ENCODE peak calls at places on chromosome 6, in eight cellular contexts. B is neural crest cell, F is AG04449, D is cardiac muscle cell, G is foreskin fibroblast, O is omental fat pad, K is tibial nerve, V is endodermal cell. E is an unnamed sample.

GRCh38 chr6:155352812-155353211 is 38.5 kb upstream of the TFB1M start:
- DNase-seq in B (no peak), F (no peak), D (no peak), G (peak), O (no peak), K (no peak), V (no peak), E (no peak)

GRCh38 chr6:107305391-107305790 is 154.0 kb downstream of the PDSS2 start:
- DNase-seq in B (no peak), F (no peak), D (no peak), G (no peak), O (no peak), K (no peak), V (no peak), E (no peak)

GRCh38 chr6:39050453-39051112 is 2.0 kb downstream of the GLP1R start:
- DNase-seq in B (no peak), F (no peak), D (no peak), G (no peak), O (no peak), K (no peak), V (no peak), E (no peak)

GRCh38 chr6:113997106-113997505 is 26.2 kb upstream of the HDAC2 start:
- DNase-seq in B (no peak), F (peak), D (no peak), G (peak), O (no peak), K (no peak), V (no peak), E (no peak)

GRCh38 chr6:90217621-90218496 is 78.8 kb downstream of the BACH2 start:
- DNase-seq in B (peak), F (peak), D (peak), G (peak), O (peak), K (no peak), V (peak), E (peak)

GRCh38 chr6:42423244-42423643 is 28.5 kb downstream of the TRERF1 start:
- DNase-seq in B (no peak), F (no peak), D (no peak), G (no peak), O (no peak), K (no peak), V (no peak), E (no peak)

GRCh38 chr6:22062807-22063408 is 233.9 kb downstream of the PRL start:
- DNase-seq in B (no peak), F (no peak), D (no peak), G (no peak), O (no peak), K (peak), V (no peak), E (no peak)

GRCh38 chr6:41424370-41425058 is 89.1 kb downstream of the NCR2 start:
- DNase-seq in B (peak), F (peak), D (peak), G (peak), O (peak), K (peak), V (peak), E (peak)

GRCh38 chr6:20085817-20086216 is 126.5 kb downstream of the MBOAT1 start:
- DNase-seq in B (no peak), F (no peak), D (no peak), G (no peak), O (no peak), K (no peak), V (no peak), E (no peak)

GRCh38 chr6:11096109-11096508 is 2.5 kb downstream of the SMIM13 start:
- DNase-seq in B (no peak), F (no peak), D (peak), G (peak), O (no peak), K (no peak), V (peak), E (no peak)

GRCh38 chr6:77324851-77325250 is 138.4 kb downstream of the HTR1B start:
- DNase-seq in B (no peak), F (no peak), D (no peak), G (no peak), O (no peak), K (no peak), V (no peak), E (no peak)

GRCh38 chr6:72554203-72554564 is 67.7 kb upstream of the KCNQ5 start:
- DNase-seq in B (no peak), F (peak), D (no peak), G (peak), O (no peak), K (no peak), V (no peak), E (no peak)

GRCh38 chr6:44925100-44925739 is 402.9 kb upstream of the RUNX2 start:
- DNase-seq in B (no peak), F (no peak), D (peak), G (no peak), O (no peak), K (no peak), V (no peak), E (no peak)

GRCh38 chr6:20159781-20160540 is 52.3 kb downstream of the MBOAT1 start:
- DNase-seq in B (no peak), F (peak), D (no peak), G (peak), O (no peak), K (no peak), V (no peak), E (no peak)

GRCh38 chr6:5345324-5345723 is 84.0 kb downstream of the FARS2 start:
- DNase-seq in B (no peak), F (no peak), D (no peak), G (no peak), O (no peak), K (no peak), V (no peak), E (no peak)

GRCh38 chr6:109322825-109323580 is 59.3 kb downstream of the CD164 start:
- DNase-seq in B (no peak), F (no peak), D (no peak), G (no peak), O (no peak), K (no peak), V (no peak), E (no peak)

GRCh38 chr6:142900467-142900961 is 44.5 kb downstream of the HIVEP2 start:
- DNase-seq in B (no peak), F (no peak), D (no peak), G (no peak), O (no peak), K (no peak), V (no peak), E (no peak)

GRCh38 chr6:165685302-165685701 is 22.3 kb upstream of the PDE10A start:
- DNase-seq in B (no peak), F (no peak), D (no peak), G (no peak), O (no peak), K (no peak), V (no peak), E (no peak)

GRCh38 chr6:35448191-35448590 is 3.9 kb upstream of the FANCE start:
- DNase-seq in B (no peak), F (no peak), D (no peak), G (peak), O (no peak), K (no peak), V (no peak), E (no peak)

GRCh38 chr6:129490551-129491245 is 219.3 kb downstream of the ARHGAP18 start:
- DNase-seq in B (no peak), F (peak), D (no peak), G (peak), O (no peak), K (no peak), V (no peak), E (no peak)

GRCh38 chr6:27871919-27872633 is 40.1 kb downstream of the OR2B2 start:
- DNase-seq in B (peak), F (peak), D (peak), G (peak), O (no peak), K (no peak), V (peak), E (peak)

GRCh38 chr6:89120371-89120770 is 2.5 kb upstream of the SRSF12 start:
- DNase-seq in B (no peak), F (no peak), D (no peak), G (peak), O (no peak), K (no peak), V (no peak), E (no peak)

GRCh38 chr6:42402184-42402583 is 49.5 kb downstream of the TRERF1 start:
- DNase-seq in B (no peak), F (no peak), D (no peak), G (peak), O (no peak), K (no peak), V (no peak), E (no peak)

GRCh38 chr6:82045965-82046756 is 201.4 kb downstream of the IBTK start:
- DNase-seq in B (no peak), F (no peak), D (no peak), G (peak), O (no peak), K (no peak), V (no peak), E (no peak)

GRCh38 chr6:149362289-149362688 is 37.8 kb upstream of the SUMO4 start:
- DNase-seq in B (no peak), F (no peak), D (no peak), G (no peak), O (no peak), K (no peak), V (no peak), E (no peak)

GRCh38 chr6:139821669-139822223 is 447.3 kb upstream of the CITED2 start:
- DNase-seq in B (no peak), F (no peak), D (no peak), G (no peak), O (no peak), K (no peak), V (no peak), E (no peak)

GRCh38 chr6:28856617-28857000 is 67.2 kb downstream of the TRIM27 start:
- DNase-seq in B (no peak), F (no peak), D (no peak), G (no peak), O (no peak), K (no peak), V (no peak), E (no peak)

GRCh38 chr6:22653980-22654610 is 84.7 kb downstream of the HDGFL1 start:
- DNase-seq in B (no peak), F (no peak), D (no peak), G (no peak), O (no peak), K (no peak), V (no peak), E (no peak)

GRCh38 chr6:12291785-12292604 is 1.8 kb downstream of the EDN1 start:
- DNase-seq in B (no peak), F (no peak), D (no peak), G (peak), O (no peak), K (no peak), V (peak), E (no peak)
- TF ChIP-seq CTCF in B (no peak), F (peak), D (peak), G (peak), O (no peak), K (no peak), V (peak), E (peak)

DNA sequence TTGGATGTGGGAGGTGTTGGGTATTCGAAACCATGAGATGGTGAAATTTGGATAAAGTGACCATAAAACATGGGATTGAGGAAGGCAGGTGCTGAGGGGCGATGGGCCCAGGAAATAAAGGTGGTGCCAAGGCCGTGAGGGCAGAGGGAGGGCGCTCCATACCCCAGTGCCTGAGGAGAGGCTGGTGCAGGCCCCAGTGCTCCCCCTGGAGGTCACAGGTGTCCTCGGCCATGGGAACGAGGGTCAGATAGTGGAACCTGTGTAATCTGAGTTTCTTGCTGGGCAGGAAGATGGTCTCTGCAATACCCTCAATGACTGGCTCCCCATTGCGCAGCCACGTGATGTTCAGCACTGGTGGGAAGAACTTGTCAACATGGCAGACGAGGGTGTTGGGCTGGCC is 16.2 kb downstream of the HLA-DPB1 start:
- DNase-seq in B (no peak), F (no peak), D (peak), G (no peak), O (no peak), K (no peak), V (peak), E (no peak)
- TF ChIP-seq CTCF in B (peak), F (peak), D (peak), G (peak), O (no peak), K (peak), V (peak), E (peak)

GRCh38 chr6:4322846-4323309 is 187.5 kb upstream of the ECI2 start:
- DNase-seq in B (no peak), F (no peak), D (no peak), G (peak), O (no peak), K (no peak), V (no peak), E (no peak)

GRCh38 chr6:4323322-4323721 is 187.9 kb upstream of the ECI2 start:
- DNase-seq in B (no peak), F (no peak), D (no peak), G (no peak), O (no peak), K (no peak), V (no peak), E (no peak)

GRCh38 chr6:4320860-4321259 is 185.5 kb upstream of the ECI2 start:
- DNase-seq in B (no peak), F (peak), D (no peak), G (peak), O (no peak), K (no peak), V (no peak), E (no peak)

GRCh38 chr6:4319992-4320683 is 184.8 kb upstream of the ECI2 start:
- DNase-seq in B (no peak), F (no peak), D (no peak), G (peak), O (no peak), K (no peak), V (no peak), E (no peak)

GRCh38 chr6:4322134-4322845 is 186.9 kb upstream of the ECI2 start:
- DNase-seq in B (no peak), F (no peak), D (no peak), G (no peak), O (no peak), K (no peak), V (no peak), E (no peak)
- TF ChIP-seq CTCF in B (no peak), F (no peak), D (no peak), G (no peak), O (no peak), K (no peak), V (no peak), E (no peak)

GRCh38 chr6:80335061-80335660 is 228.7 kb downstream of the BCKDHB start:
- DNase-seq in B (no peak), F (no peak), D (no peak), G (peak), O (no peak), K (no peak), V (no peak), E (no peak)
- TF ChIP-seq CTCF in B (no peak), F (no peak), D (no peak), G (no peak), O (no peak), K (no peak), V (no peak), E (no peak)

GRCh38 chr6:101645770-101646169 is 252.3 kb downstream of the GRIK2 start:
- DNase-seq in B (no peak), F (no peak), D (no peak), G (peak), O (no peak), K (no peak), V (no peak), E (no peak)
- TF ChIP-seq CTCF in B (no peak), F (no peak), D (no peak), G (no peak), O (no peak), K (no peak), V (no peak), E (no peak)

GRCh38 chr6:161198781-161199505 is 74.9 kb downstream of the AGPAT4 start:
- DNase-seq in B (no peak), F (no peak), D (no peak), G (peak), O (no peak), K (no peak), V (no peak), E (no peak)

GRCh38 chr6:161199845-161200244 is 74.0 kb downstream of the AGPAT4 start:
- DNase-seq in B (no peak), F (no peak), D (no peak), G (no peak), O (no peak), K (no peak), V (no peak), E (no peak)

GRCh38 chr6:161198176-161198575 is 75.7 kb downstream of the AGPAT4 start:
- DNase-seq in B (no peak), F (no peak), D (no peak), G (peak), O (no peak), K (no peak), V (no peak), E (no peak)

GRCh38 chr6:161204866-161205557 is 68.8 kb downstream of the AGPAT4 start:
- DNase-seq in B (no peak), F (no peak), D (no peak), G (no peak), O (no peak), K (no peak), V (no peak), E (no peak)

GRCh38 chr6:161200610-161201201 is 73.2 kb downstream of the AGPAT4 start:
- DNase-seq in B (no peak), F (no peak), D (no peak), G (peak), O (no peak), K (no peak), V (no peak), E (no peak)
- TF ChIP-seq CTCF in B (peak), F (no peak), D (peak), G (no peak), O (no peak), K (no peak), V (peak), E (peak)

GRCh38 chr6:103280417-103280816 is 1579.3 kb downstream of the HACE1 start:
- DNase-seq in B (no peak), F (no peak), D (no peak), G (no peak), O (no peak), K (no peak), V (no peak), E (no peak)
- TF ChIP-seq CTCF in B (no peak), F (no peak), D (no peak), G (no peak), O (no peak), K (no peak), V (no peak), E (no peak)